ENCODE peak calls at places on chromosomes 3 and 15, in eight cellular contexts. B is NT2/D1; R is activated T-helper 1 cell treated with anti-CD3 and anti-CD28 coated beads, Interleukin-2, amount 50 U/mL, for 16 hours; O is CD8-positive, alpha-beta T cell; J is HT1080; L is foreskin fibroblast; T is stimulated activated CD8-positive, alpha-beta memory T cell treated with anti-CD3 and anti-CD28 coated beads, Interleukin-7, amount 100 ng/mL, for 1 hour; V is suprapubic skin. I is an unnamed sample.
A peak's percentile ranks its signal among the peaks of the same experiment; 100 is the strongest.

GRCh38 chr3:123319760-123320159 is 118.0 kb downstream of the SEC22A start:
- DNase-seq in B (peak; percentile 43), L (no peak), T (no peak), V (no peak), J (no peak), R (no peak), O (no peak), I (no peak)

GRCh38 chr3:44648564-44649229 is at the start of gene ZNF35:
- DNase-seq in R (no peak), O (peak; percentile 27), J (peak; percentile 85), B (peak; percentile 89), V (peak; percentile 89), T (peak; percentile 9), L (peak; percentile 95), I (peak; percentile 87)

GRCh38 chr3:131903988-131904415 is 130.8 kb downstream of the CPNE4 start:
- DNase-seq in L (peak; percentile 97), J (peak; percentile 73), T (no peak), V (no peak), O (no peak), R (no peak), B (no peak), I (peak; percentile 1)

GRCh38 chr3:55639886-55640765 is 153.0 kb upstream of the WNT5A start:
- DNase-seq in R (no peak), J (no peak), O (no peak), B (no peak), V (no peak), T (no peak), L (no peak), I (no peak)

GRCh38 chr3:43733459-43734384 is 43.0 kb downstream of the ABHD5 start:
- DNase-seq in L (peak; percentile 69), B (no peak), R (no peak), O (no peak), V (no peak), J (no peak), T (no peak), I (no peak)

GRCh38 chr3:196634851-196635250 is 4.6 kb upstream of the NRROS start:
- DNase-seq in O (no peak), B (no peak), V (no peak), R (no peak), J (no peak), L (no peak), T (no peak), I (no peak)

GRCh38 chr3:190568036-190568435 is 54.2 kb downstream of the IL1RAP start:
- DNase-seq in B (no peak), J (no peak), T (no peak), V (no peak), L (no peak), O (no peak), R (no peak), I (no peak)

GRCh38 chr3:99639579-99639978 is 1.2 kb downstream of the COL8A1 start:
- DNase-seq in T (no peak), L (no peak), J (no peak), O (no peak), B (no peak), V (no peak), R (no peak), I (no peak)

GRCh38 chr3:33035596-33035995 is 61.4 kb downstream of the GLB1 start:
- DNase-seq in R (no peak), O (no peak), T (no peak), J (peak; percentile 78), V (no peak), B (no peak), L (peak; percentile 60), I (no peak)

GRCh38 chr15:74369756-74370155 is 2.3 kb upstream of the CYP11A1 start:
- DNase-seq in R (no peak), J (no peak), L (no peak), O (no peak), B (no peak), V (no peak), T (no peak), I (no peak)

GRCh38 chr3:194935061-194935460 is 249.4 kb downstream of the FAM43A start:
- DNase-seq in B (no peak), V (no peak), J (no peak), R (no peak), L (no peak), T (no peak), O (no peak), I (no peak)

GRCh38 chr3:37779289-37780152 is 82.2 kb upstream of the CTDSPL start:
- DNase-seq in O (no peak), R (no peak), B (peak; percentile 85), J (peak; percentile 50), L (peak; percentile 87), T (no peak), V (no peak), I (peak; percentile 16)

GRCh38 chr3:183953471-183954070 is 64.1 kb downstream of the ABCC5 start:
- DNase-seq in L (no peak), R (no peak), V (no peak), T (no peak), O (no peak), J (no peak), B (no peak), I (no peak)

GRCh38 chr3:46214751-46215352 is 6.7 kb upstream of the CCR1 start:
- DNase-seq in T (no peak), J (no peak), O (no peak), L (no peak), R (no peak), B (peak; percentile 13), V (no peak), I (no peak)